ENCODE peak calls at places on chromosomes 11 and 22, in four cellular contexts. F is K562, K is GM12878, J is SK-N-SH. N is an unnamed sample.

GRCh38 chr22:17057959-17058814 is 26.6 kb upstream of the IL17RA start:
- DNase-seq in F (peak; percentile 81), K (no peak), J (peak; percentile 75), N (peak; percentile 57)

GRCh38 chr11:12075822-12076821 is 34.3 kb upstream of the MICAL2 start:
- DNase-seq in F (no peak), K (no peak), J (no peak), N (no peak)

GRCh38 chr22:47884775-47885174 is 1122.3 kb downstream of the TBC1D22A start:
- DNase-seq in F (no peak), K (no peak), J (no peak), N (no peak)

GRCh38 chr11:36454551-36454950 is 55.5 kb downstream of the TRAF6 start:
- DNase-seq in F (no peak), K (no peak), J (no peak), N (no peak)

GRCh38 chr22:21861856-21862255 is 5.6 kb downstream of the MAPK1 start:
- DNase-seq in F (no peak), K (no peak), J (no peak), N (no peak)

GRCh38 chr11:34433899-34434298 is 4.8 kb upstream of the CAT start:
- DNase-seq in F (no peak), K (no peak), J (no peak), N (peak; percentile 70)

GRCh38 chr22:49381595-49382450 is 445.9 kb downstream of the BRD1 start:
- DNase-seq in F (no peak), K (no peak), J (no peak), N (no peak)

GRCh38 chr11:11782532-11783110 is 59.2 kb upstream of the USP47 start:
- DNase-seq in F (no peak), K (no peak), J (no peak), N (no peak)

GRCh38 chr11:33015621-33016551 is at the start of gene DEPDC7:
- DNase-seq in F (peak; percentile 92), K (no peak), J (peak; percentile 95), N (peak; percentile 89)

GRCh38 chr11:105767945-105768344 is 158.1 kb downstream of the GRIA4 start:
- DNase-seq in F (no peak), K (no peak), J (no peak), N (no peak)

GRCh38 chr22:26568207-26568706 is 21.7 kb downstream of the TPST2 start:
- DNase-seq in F (no peak), K (no peak), J (no peak), N (no peak)

GRCh38 chr22:37431811-37432707 is 4.8 kb upstream of the ELFN2 start:
- DNase-seq in F (no peak), K (no peak), J (no peak), N (peak; percentile 19)

GRCh38 chr11:47715082-47715669 is at the start of gene AGBL2:
- DNase-seq in F (peak; percentile 72), K (peak; percentile 25), J (peak; percentile 89), N (peak; percentile 68)

GRCh38 chr11:129320485-129320884 is 55.2 kb upstream of the BARX2 start:
- DNase-seq in F (no peak), K (no peak), J (no peak), N (peak; percentile 36)

GRCh38 chr11:37500425-37500824 is 902.4 kb upstream of the RAG2 start:
- DNase-seq in F (no peak), K (no peak), J (no peak), N (no peak)

GRCh38 chr11:64675417-64676252 is 47.4 kb downstream of the NRXN2 start:
- DNase-seq in F (no peak), K (no peak), J (peak; percentile 59), N (no peak)

GRCh38 chr22:45968751-45969413 is 8.1 kb downstream of the WNT7B start:
- DNase-seq in F (no peak), K (no peak), J (peak; percentile 24), N (no peak)

GRCh38 chr11:3169235-3169951 is 4.3 kb upstream of the OSBPL5 start:
- DNase-seq in F (peak; percentile 80), K (no peak), J (no peak), N (no peak)

GRCh38 chr11:10500757-10501684 is 40.0 kb downstream of the RNF141 start:
- DNase-seq in F (no peak), K (no peak), J (peak; percentile 11), N (no peak)

GRCh38 chr22:24535348-24535747 is 19.6 kb downstream of the GUCD1 start:
- DNase-seq in F (no peak), K (no peak), J (no peak), N (no peak)

GRCh38 chr11:22674470-22675426 is 8.3 kb downstream of the GAS2 start:
- DNase-seq in F (no peak), K (no peak), J (no peak), N (peak; percentile 93)

GRCh38 chr11:68206211-68206610 is 6.9 kb downstream of the KMT5B start:
- DNase-seq in F (peak; percentile 31), K (no peak), J (peak; percentile 64), N (peak; percentile 74)

GRCh38 chr11:6298605-6299004 is 21.7 kb downstream of the CAVIN3 start:
- DNase-seq in F (no peak), K (no peak), J (peak; percentile 27), N (peak; percentile 38)

GRCh38 chr11:111091341-111091740 is 154.2 kb upstream of the POU2AF2 start:
- DNase-seq in F (no peak), K (no peak), J (no peak), N (no peak)

GRCh38 chr11:3855808-3856491 is 486 bp downstream of the STIM1 start:
- DNase-seq in F (peak; percentile 49), K (no peak), J (no peak), N (no peak)

GRCh38 chr11:612201-612960 is 3.4 kb downstream of the IRF7 start:
- DNase-seq in F (no peak), K (no peak), J (no peak), N (peak; percentile 29)

GRCh38 chr11:121029813-121030445 is 6.0 kb downstream of the TBCEL start:
- DNase-seq in F (no peak), K (no peak), J (no peak), N (no peak)
- TF ChIP-seq MAX in F (no peak), K (no peak), J (no peak), N (no peak)

DNA sequence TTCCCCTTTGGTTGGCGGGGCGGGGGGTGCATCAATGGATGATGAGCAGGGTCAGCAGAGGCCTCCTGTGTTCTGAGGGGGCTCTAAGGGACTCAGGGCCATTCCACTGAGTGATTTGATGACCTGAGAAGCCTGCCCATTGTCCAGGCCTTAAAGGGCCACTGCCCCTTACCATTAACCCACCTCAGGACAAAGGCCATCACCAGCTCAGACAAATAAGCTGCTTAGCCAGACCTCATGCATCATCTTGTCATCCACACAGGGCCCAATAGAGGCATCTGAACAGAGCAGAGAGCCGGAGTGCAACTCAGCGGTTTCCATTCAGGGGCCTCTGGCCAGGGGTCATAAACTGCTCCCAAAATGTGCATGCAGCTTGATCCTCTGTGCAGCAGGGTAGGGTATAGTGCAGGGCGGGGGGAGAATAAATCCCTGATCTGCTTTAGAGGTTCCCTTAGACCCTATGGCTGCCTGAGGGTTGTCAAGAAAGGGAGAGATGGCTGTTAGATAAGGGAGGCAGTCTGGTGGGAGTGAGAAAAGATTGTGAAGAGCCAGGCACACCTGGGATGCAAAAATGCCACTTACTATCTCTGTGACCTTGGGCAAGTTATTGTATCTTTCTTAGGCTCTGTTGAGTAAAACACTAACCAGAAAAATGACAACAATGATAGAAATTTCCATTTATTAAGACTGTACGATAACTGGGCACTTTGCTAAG is 375.5 kb upstream of the NARS2 start:
- DNase-seq in F (no peak), K (no peak), J (no peak), N (no peak)
- TF ChIP-seq FOXM1 in F (no peak), K (no peak), J (no peak), N (no peak)

DNA sequence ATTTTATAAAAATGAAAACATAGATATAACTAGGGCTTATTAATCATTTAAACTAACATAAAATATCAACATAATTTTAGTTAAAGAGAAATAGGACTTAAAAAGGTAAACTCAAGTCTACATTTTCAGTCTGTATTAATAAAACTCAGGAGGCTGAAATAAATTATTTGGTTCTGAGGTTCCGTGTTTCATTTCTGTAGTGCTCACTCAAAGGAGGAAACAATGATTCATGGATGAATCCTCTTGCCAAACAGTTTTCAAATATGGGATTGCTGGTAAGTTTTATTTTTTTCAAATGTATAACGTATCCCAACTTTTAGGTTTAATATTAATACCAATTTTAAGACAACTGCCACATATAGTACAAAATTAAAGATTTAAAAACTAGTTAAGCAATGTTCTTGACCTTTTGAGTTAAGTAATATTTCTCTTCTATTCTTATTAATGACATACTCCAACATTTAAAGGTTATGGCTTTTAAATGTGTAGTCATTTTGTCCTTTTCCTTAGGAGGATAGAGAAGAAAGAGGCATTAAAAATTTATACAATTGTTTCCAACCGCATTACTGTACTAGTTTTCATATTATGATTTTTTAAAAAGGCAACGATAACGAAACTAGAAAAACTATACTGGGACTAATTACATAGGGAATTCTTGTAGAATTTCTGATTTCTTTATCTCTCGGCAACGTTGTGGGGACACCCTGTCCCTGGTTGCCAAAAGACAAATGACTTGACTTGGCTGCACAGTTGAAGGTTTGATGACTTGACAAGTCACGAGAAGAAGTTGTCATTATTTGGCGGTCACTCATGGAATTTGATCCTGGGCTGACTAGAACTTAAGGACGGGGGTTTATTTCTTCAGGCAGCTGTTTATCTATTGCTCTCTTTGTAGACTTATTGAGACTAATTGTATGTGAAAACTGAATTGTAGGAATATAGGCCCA is 69.2 kb upstream of the ADSL start:
- DNase-seq in F (no peak), K (no peak), J (no peak), N (no peak)
- TF ChIP-seq MAX in F (no peak), K (no peak), J (no peak), N (no peak)

GRCh38 chr11:13110929-13111812 is 102.1 kb downstream of the RASSF10 start:
- DNase-seq in F (peak; percentile 58), K (no peak), J (peak; percentile 71), N (no peak)
- TF ChIP-seq FOXM1 in F (no peak), K (no peak), J (no peak), N (no peak)

GRCh38 chr11:44816761-44817160 is 90.0 kb downstream of the TSPAN18 start:
- DNase-seq in F (no peak), K (no peak), J (no peak), N (no peak)

GRCh38 chr11:44812971-44813370 is 86.2 kb downstream of the TSPAN18 start:
- DNase-seq in F (no peak), K (no peak), J (no peak), N (no peak)

GRCh38 chr11:44813401-44813800 is 86.6 kb downstream of the TSPAN18 start:
- DNase-seq in F (no peak), K (no peak), J (no peak), N (no peak)

GRCh38 chr11:44815917-44816456 is 89.2 kb downstream of the TSPAN18 start:
- DNase-seq in F (no peak), K (no peak), J (no peak), N (no peak)

DNA sequence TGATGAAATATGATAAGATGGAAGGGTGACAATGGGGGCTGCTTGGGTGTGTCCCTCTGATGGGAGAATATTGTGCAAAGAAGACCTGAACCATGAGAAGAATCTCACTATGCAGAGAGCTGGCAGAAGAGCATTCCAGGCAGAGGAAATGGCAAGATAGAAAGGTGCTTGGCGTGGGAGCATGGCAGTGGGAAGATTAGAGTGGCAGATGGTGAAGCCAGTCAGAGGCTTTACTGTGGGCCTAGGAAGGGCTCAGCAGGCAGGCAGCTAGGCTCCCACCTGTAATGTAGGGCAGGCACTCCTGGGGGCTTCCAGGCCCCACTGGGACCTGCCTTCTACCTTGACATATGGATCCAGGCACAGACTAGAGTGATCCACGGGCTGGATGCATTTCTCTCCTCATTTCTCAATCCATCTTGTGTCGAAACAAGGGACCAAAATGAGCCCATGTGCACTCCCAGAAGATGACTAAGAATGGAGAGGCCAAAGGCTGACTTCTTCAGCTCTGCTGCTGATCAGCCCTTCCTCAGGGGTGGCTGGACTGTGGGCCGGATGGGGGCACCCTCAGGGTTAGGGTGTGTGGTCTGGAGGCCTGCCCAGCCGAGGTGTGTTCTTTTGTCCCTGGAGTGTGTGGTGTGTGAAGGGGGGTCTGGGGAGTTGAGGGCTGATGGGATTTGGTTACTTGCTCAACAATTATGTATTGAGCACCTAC is 88.3 kb downstream of the TSPAN18 start:
- DNase-seq in F (no peak), K (no peak), J (no peak), N (no peak)
- TF ChIP-seq MAX in F (no peak), K (no peak), J (no peak), N (no peak)

N was measured in HepG2.